ENCODE peak calls at places on chromosomes 1 and 21, in ten cellular contexts. V is Caki2, X is lower lobe of right lung, U is coronary artery, C is lower leg skin, M is Right ventricle myocardium superior, Y is hypothalamus, Z is prostate gland, R is RWPE1, I is NCI-H1105. A is an unnamed sample.

GRCh38 chr1:246727594-246727993 is 3.4 kb downstream of the SCCPDH start:
- DNase-seq in V (no peak), I (no peak), Y (no peak), M (no peak), X (no peak), C (no peak), R (no peak), Z (no peak), U (no peak), A (no peak)

GRCh38 chr1:91501527-91501859 is 842 bp downstream of the CDC7 start:
- DNase-seq in Y (peak; percentile 19), Z (no peak), C (no peak), V (no peak), R (peak; percentile 52), I (peak; percentile 81), U (no peak), X (no peak), M (no peak), A (peak; percentile 13)

GRCh38 chr1:110134050-110134595 is 16.2 kb upstream of the SLC6A17 start:
- DNase-seq in C (no peak), I (no peak), V (no peak), U (no peak), M (no peak), Y (no peak), X (no peak), R (no peak), Z (no peak), A (no peak)

GRCh38 chr1:39261712-39262221 is 57.3 kb downstream of the MACF1 start:
- DNase-seq in I (no peak), M (no peak), Y (no peak), V (no peak), U (no peak), C (no peak), R (no peak), Z (no peak), X (no peak), A (no peak)

GRCh38 chr21:45293214-45293725 is 5.6 kb upstream of the POFUT2 start:
- DNase-seq in X (peak; percentile 43), I (no peak), U (peak; percentile 85), Z (no peak), V (no peak), Y (no peak), R (no peak), M (no peak), C (no peak), A (no peak)

GRCh38 chr1:210400043-210400840 is 71.5 kb downstream of the HHAT start:
- DNase-seq in Y (peak; percentile 74), C (peak; percentile 26), Z (peak; percentile 54), X (no peak), U (no peak), I (peak; percentile 44), R (peak; percentile 82), V (peak; percentile 59), M (peak; percentile 61), A (no peak)

GRCh38 chr1:21261551-21262281 is 28.5 kb downstream of the ECE1 start:
- DNase-seq in V (peak; percentile 65), Z (no peak), I (no peak), C (peak; percentile 72), R (peak; percentile 80), M (peak; percentile 81), Y (peak; percentile 45), U (peak; percentile 95), X (peak; percentile 59), A (peak; percentile 88)

GRCh38 chr1:168112673-168113305 is 23.9 kb downstream of the GPR161 start:
- DNase-seq in R (peak; percentile 96), M (no peak), C (peak; percentile 66), Y (no peak), Z (peak; percentile 68), V (peak; percentile 64), U (peak; percentile 70), I (peak; percentile 87), X (no peak), A (peak; percentile 50)

GRCh38 chr1:177585492-177586220 is 384.2 kb downstream of the SEC16B start:
- DNase-seq in X (peak; percentile 52), Y (no peak), M (no peak), V (no peak), R (peak; percentile 73), I (peak; percentile 87), C (peak; percentile 31), Z (peak; percentile 72), U (no peak), A (no peak)

GRCh38 chr1:42957880-42958487 is 684 bp downstream of the SLC2A1 start:
- DNase-seq in C (no peak), Y (peak; percentile 35), U (no peak), R (peak; percentile 77), V (peak; percentile 77), Z (peak; percentile 61), M (peak; percentile 69), X (no peak), I (peak; percentile 75), A (no peak)

GRCh38 chr1:231836227-231836893 is 209.8 kb downstream of the DISC1 start:
- DNase-seq in I (no peak), V (no peak), M (no peak), Y (no peak), Z (no peak), R (no peak), X (no peak), C (no peak), U (no peak), A (no peak)

GRCh38 chr1:54016343-54017282 is 1.4 kb downstream of the LDLRAD1 start:
- DNase-seq in Z (peak; percentile 88), I (no peak), R (peak; percentile 86), V (peak; percentile 60), U (no peak), X (peak; percentile 59), Y (no peak), C (peak; percentile 68), M (no peak), A (no peak)

GRCh38 chr1:88618331-88618730 is 65.7 kb upstream of the PKN2 start:
- DNase-seq in I (no peak), Z (no peak), M (no peak), C (no peak), U (no peak), Y (no peak), V (no peak), R (no peak), X (no peak), A (no peak)

GRCh38 chr1:167460836-167461235 is 57.5 kb downstream of the CD247 start:
- DNase-seq in U (no peak), R (no peak), X (no peak), C (no peak), Y (no peak), V (no peak), Z (no peak), I (no peak), M (no peak), A (no peak)

GRCh38 chr1:175078629-175079028 is 11.0 kb downstream of the TNN start:
- DNase-seq in M (no peak), R (no peak), C (no peak), X (no peak), V (no peak), I (no peak), U (no peak), Z (no peak), Y (no peak), A (no peak)

GRCh38 chr1:117600966-117601365 is 4.9 kb upstream of the TENT5C start:
- DNase-seq in V (no peak), X (no peak), R (no peak), C (no peak), U (peak; percentile 77), Y (no peak), M (peak; percentile 57), I (no peak), Z (no peak), A (no peak)

GRCh38 chr1:59595774-59596173 is 219.0 kb upstream of the HOOK1 start:
- DNase-seq in C (no peak), I (no peak), Z (peak; percentile 54), M (no peak), Y (no peak), X (no peak), R (peak; percentile 27), U (no peak), V (no peak), A (peak; percentile 37)

GRCh38 chr1:12121212-12122000 is 45.4 kb upstream of the TNFRSF1B start:
- DNase-seq in M (no peak), X (no peak), C (no peak), V (no peak), R (no peak), Z (no peak), U (no peak), I (no peak), Y (no peak), A (peak; percentile 50)

GRCh38 chr21:34358866-34359265 is 4.9 kb upstream of the KCNE2 start:
- DNase-seq in Y (no peak), C (no peak), U (no peak), V (no peak), X (no peak), Z (no peak), M (no peak), R (no peak), I (no peak), A (no peak)

GRCh38 chr1:85461216-85461945 is 3.6 kb downstream of the DDAH1 start:
- DNase-seq in Y (no peak), I (no peak), U (no peak), Z (no peak), V (no peak), X (no peak), C (no peak), R (no peak), M (no peak), A (no peak)

GRCh38 chr1:107820797-107821196 is 144.2 kb downstream of the VAV3 start:
- DNase-seq in C (no peak), M (no peak), U (no peak), V (no peak), Y (no peak), X (no peak), Z (no peak), R (peak; percentile 62), I (no peak), A (no peak)

GRCh38 chr1:30659702-30660101 is 63.7 kb downstream of the MATN1 start:
- DNase-seq in Z (no peak), U (no peak), I (no peak), Y (no peak), V (no peak), X (no peak), R (no peak), M (no peak), C (no peak), A (no peak)

GRCh38 chr1:55362558-55362957 is 147.4 kb upstream of the USP24 start:
- DNase-seq in C (peak; percentile 62), R (no peak), X (no peak), M (no peak), Z (no peak), V (no peak), Y (no peak), U (no peak), I (no peak), A (peak; percentile 45)

A was measured in non-pigmented ciliary epithelial cell.